ENCODE peak calls at places on chromosomes 12 and 14, in nine cellular contexts. One of them, this sample, is unnamed.

GRCh38 chr12:52942056-52942913 is 6.6 kb upstream of the KRT18 start:
- DNase-seq in endothelial cell: no peak
- DNase-seq in right cardiac atrium: no peak
- DNase-seq in type B pancreatic cell: no peak
- DNase-seq in HTR-8/SVneo: no peak
- DNase-seq in cerebellar cortex: no peak
- DNase-seq in activated CD8-positive, alpha-beta memory T cell treated with anti-CD3 and anti-CD28 coated beads, Interleukin-2, amount 50 U/mL, for 4 hours: no peak
- DNase-seq in nucleus accumbens: no peak
- DNase-seq in fibroblast of gingiva: no peak
- DNase-seq in this sample: no peak

GRCh38 chr12:98228619-98229538 is 286.5 kb upstream of the TMPO start:
- DNase-seq in endothelial cell: no peak
- DNase-seq in right cardiac atrium: no peak
- DNase-seq in type B pancreatic cell: no peak
- DNase-seq in HTR-8/SVneo: no peak
- DNase-seq in cerebellar cortex: no peak
- DNase-seq in activated CD8-positive, alpha-beta memory T cell treated with anti-CD3 and anti-CD28 coated beads, Interleukin-2, amount 50 U/mL, for 4 hours: no peak
- DNase-seq in nucleus accumbens: no peak
- DNase-seq in fibroblast of gingiva: no peak
- DNase-seq in this sample: no peak

GRCh38 chr12:7729683-7730195 is 17.4 kb downstream of the CLEC4C start:
- DNase-seq in endothelial cell: no peak
- DNase-seq in right cardiac atrium: no peak
- DNase-seq in type B pancreatic cell: no peak
- DNase-seq in HTR-8/SVneo: no peak
- DNase-seq in cerebellar cortex: no peak
- DNase-seq in activated CD8-positive, alpha-beta memory T cell treated with anti-CD3 and anti-CD28 coated beads, Interleukin-2, amount 50 U/mL, for 4 hours: no peak
- DNase-seq in nucleus accumbens: no peak
- DNase-seq in fibroblast of gingiva: no peak
- DNase-seq in this sample: no peak

GRCh38 chr14:47619397-47619796 is 56.0 kb downstream of the MDGA2 start:
- DNase-seq in endothelial cell: no peak
- DNase-seq in right cardiac atrium: no peak
- DNase-seq in type B pancreatic cell: no peak
- DNase-seq in HTR-8/SVneo: no peak
- DNase-seq in cerebellar cortex: no peak
- DNase-seq in activated CD8-positive, alpha-beta memory T cell treated with anti-CD3 and anti-CD28 coated beads, Interleukin-2, amount 50 U/mL, for 4 hours: no peak
- DNase-seq in nucleus accumbens: no peak
- DNase-seq in fibroblast of gingiva: no peak
- DNase-seq in this sample: no peak

GRCh38 chr12:107079172-107080011 is 14.0 kb downstream of the CRY1 start:
- DNase-seq in endothelial cell: no peak
- DNase-seq in right cardiac atrium: no peak
- DNase-seq in type B pancreatic cell: no peak
- DNase-seq in HTR-8/SVneo: peak
- DNase-seq in cerebellar cortex: no peak
- DNase-seq in activated CD8-positive, alpha-beta memory T cell treated with anti-CD3 and anti-CD28 coated beads, Interleukin-2, amount 50 U/mL, for 4 hours: no peak
- DNase-seq in nucleus accumbens: no peak
- DNase-seq in fibroblast of gingiva: peak
- DNase-seq in this sample: no peak

GRCh38 chr12:106767954-106768501 is 6.5 kb upstream of the RIC8B start:
- DNase-seq in endothelial cell: no peak
- DNase-seq in right cardiac atrium: no peak
- DNase-seq in type B pancreatic cell: no peak
- DNase-seq in HTR-8/SVneo: peak
- DNase-seq in cerebellar cortex: peak
- DNase-seq in activated CD8-positive, alpha-beta memory T cell treated with anti-CD3 and anti-CD28 coated beads, Interleukin-2, amount 50 U/mL, for 4 hours: no peak
- DNase-seq in nucleus accumbens: no peak
- DNase-seq in fibroblast of gingiva: no peak
- DNase-seq in this sample: no peak

GRCh38 chr12:62933220-62933870 is 1.6 kb downstream of the PPM1H start:
- DNase-seq in endothelial cell: peak
- DNase-seq in right cardiac atrium: peak
- DNase-seq in type B pancreatic cell: no peak
- DNase-seq in HTR-8/SVneo: peak
- DNase-seq in cerebellar cortex: peak
- DNase-seq in activated CD8-positive, alpha-beta memory T cell treated with anti-CD3 and anti-CD28 coated beads, Interleukin-2, amount 50 U/mL, for 4 hours: no peak
- DNase-seq in nucleus accumbens: peak
- DNase-seq in fibroblast of gingiva: no peak
- DNase-seq in this sample: no peak

GRCh38 chr14:22099942-22100763 is 426.5 kb upstream of the OR4E1 start:
- DNase-seq in endothelial cell: peak
- DNase-seq in right cardiac atrium: peak
- DNase-seq in type B pancreatic cell: no peak
- DNase-seq in HTR-8/SVneo: no peak
- DNase-seq in cerebellar cortex: peak
- DNase-seq in activated CD8-positive, alpha-beta memory T cell treated with anti-CD3 and anti-CD28 coated beads, Interleukin-2, amount 50 U/mL, for 4 hours: peak
- DNase-seq in nucleus accumbens: no peak
- DNase-seq in fibroblast of gingiva: no peak
- DNase-seq in this sample: peak

GRCh38 chr14:23113346-23114119 is 5.5 kb downstream of the CEBPE start:
- DNase-seq in endothelial cell: no peak
- DNase-seq in right cardiac atrium: no peak
- DNase-seq in type B pancreatic cell: no peak
- DNase-seq in HTR-8/SVneo: no peak
- DNase-seq in cerebellar cortex: no peak
- DNase-seq in activated CD8-positive, alpha-beta memory T cell treated with anti-CD3 and anti-CD28 coated beads, Interleukin-2, amount 50 U/mL, for 4 hours: no peak
- DNase-seq in nucleus accumbens: no peak
- DNase-seq in fibroblast of gingiva: no peak
- DNase-seq in this sample: no peak

This sample was measured in gastrocnemius medialis.